ENCODE peak calls at places on chromosomes 7 and 10, in nine cellular contexts. P is ovary; G is GM12865; W is neural crest cell; Y is neural progenitor cell; R is activated naive CD4-positive, alpha-beta T cell treated with anti-CD3 and anti-CD28 coated beads, Interleukin-2, amount 50 U/mL, for 72 hours; Q is colonic mucosa; H is kidney glomerular epithelial cell; E is activated CD8-positive, alpha-beta memory T cell treated with anti-CD3 and anti-CD28 coated beads for 48 hours. T is an unnamed sample.

GRCh38 chr10:3935141-3935540 is 150.1 kb upstream of the KLF6 start:
- DNase-seq in R (peak; percentile 86), W (no peak), Q (no peak), H (peak; percentile 63), Y (no peak), P (peak; percentile 60), G (peak; percentile 92), E (no peak), T (no peak)

GRCh38 chr10:111716032-111716431 is 467.5 kb downstream of the GPAM start:
- DNase-seq in Q (no peak), G (no peak), P (no peak), W (no peak), H (no peak), Y (no peak), R (no peak), E (no peak), T (no peak)

GRCh38 chr10:57699944-57700343 is 567.8 kb downstream of the IPMK start:
- DNase-seq in R (no peak), E (no peak), H (peak; percentile 10), W (no peak), Q (no peak), G (no peak), P (no peak), Y (no peak), T (no peak)

GRCh38 chr7:38506756-38507155 is 124.4 kb downstream of the AMPH start:
- DNase-seq in W (no peak), Q (no peak), P (no peak), E (no peak), R (no peak), G (no peak), H (no peak), Y (no peak), T (no peak)

GRCh38 chr10:64762861-64763260 is 1241.7 kb downstream of the REEP3 start:
- DNase-seq in P (no peak), W (no peak), H (no peak), Y (no peak), G (no peak), E (no peak), R (no peak), Q (no peak), T (no peak)

GRCh38 chr10:3668276-3668960 is 116.6 kb downstream of the KLF6 start:
- DNase-seq in Y (peak; percentile 48), H (peak; percentile 46), Q (peak; percentile 40), E (no peak), P (no peak), G (no peak), R (no peak), W (no peak), T (no peak)

GRCh38 chr10:114492351-114493037 is 88.2 kb upstream of the AFAP1L2 start:
- DNase-seq in E (no peak), P (no peak), W (no peak), Q (no peak), R (no peak), H (no peak), Y (no peak), G (peak; percentile 45), T (no peak)

GRCh38 chr7:37675739-37676138 is 7.8 kb upstream of the GPR141 start:
- DNase-seq in R (no peak), W (no peak), P (no peak), Q (no peak), E (no peak), G (no peak), Y (no peak), H (no peak), T (no peak)

GRCh38 chr10:118596426-118597124 is 1.1 kb upstream of the PRLHR start:
- DNase-seq in H (no peak), G (no peak), Q (no peak), Y (peak; percentile 81), R (no peak), P (no peak), E (no peak), W (no peak), T (no peak)